ENCODE peak calls at places on chromosomes 2 and 18, in ten cellular contexts. U, F, E, G, S, C, R, Q, P and X are unnamed samples.

GRCh38 chr18:31950620-31951019 is 7.7 kb upstream of the TRAPPC8 start:
- DNase-seq in U (no peak), G (no peak), F (no peak), R (no peak), P (peak; percentile 26), E (no peak), S (no peak), C (no peak), Q (no peak), X (no peak)

GRCh38 chr2:191318729-191319078 is 73.5 kb downstream of the MYO1B start:
- DNase-seq in C (no peak), R (peak; percentile 86), F (no peak), G (no peak), U (no peak), P (peak; percentile 66), S (no peak), Q (peak; percentile 83), E (peak; percentile 85), X (no peak)

GRCh38 chr2:235171511-235172130 is 219.8 kb downstream of the SH3BP4 start:
- DNase-seq in P (no peak), F (no peak), S (no peak), G (no peak), E (peak; percentile 81), Q (peak; percentile 61), R (peak; percentile 55), U (no peak), C (no peak), X (no peak)

GRCh38 chr2:46796843-46797625 is 118.6 kb downstream of the MCFD2 start:
- DNase-seq in R (peak; percentile 69), C (no peak), Q (no peak), F (no peak), P (no peak), S (no peak), E (no peak), U (no peak), G (no peak), X (no peak)

GRCh38 chr2:208319403-208319802 is 53.3 kb downstream of the PIKFYVE start:
- DNase-seq in E (no peak), S (no peak), P (no peak), U (no peak), Q (no peak), F (no peak), G (no peak), C (no peak), R (no peak), X (no peak)

GRCh38 chr2:144460981-144461766 is 58.7 kb downstream of the ZEB2 start:
- DNase-seq in S (no peak), F (no peak), C (no peak), U (no peak), P (no peak), R (no peak), G (no peak), E (peak; percentile 86), Q (peak; percentile 86), X (peak; percentile 75)

GRCh38 chr2:111116843-111117665 is 3.7 kb upstream of the BCL2L11 start:
- DNase-seq in F (peak; percentile 67), Q (peak; percentile 79), R (peak; percentile 91), C (peak; percentile 82), G (peak; percentile 93), U (peak; percentile 81), P (peak; percentile 95), S (peak; percentile 89), E (peak; percentile 71), X (peak; percentile 52)

GRCh38 chr18:45730832-45731545 is 7.0 kb downstream of the SLC14A1 start:
- DNase-seq in G (no peak), E (peak; percentile 86), S (no peak), F (no peak), R (peak; percentile 34), C (no peak), Q (peak; percentile 67), P (no peak), U (no peak), X (no peak)

GRCh38 chr18:26971327-26971918 is 105.9 kb upstream of the AQP4 start:
- DNase-seq in F (no peak), P (no peak), R (no peak), S (no peak), E (no peak), C (no peak), Q (no peak), U (no peak), G (no peak), X (no peak)

GRCh38 chr2:75047189-75047812 is 88.9 kb downstream of the POLE4 start:
- DNase-seq in G (no peak), C (no peak), P (no peak), R (peak; percentile 49), F (no peak), S (no peak), Q (no peak), U (no peak), E (peak; percentile 79), X (no peak)

GRCh38 chr2:181411105-181411849 is 45.9 kb upstream of the ITGA4 start:
- DNase-seq in S (no peak), F (no peak), C (peak; percentile 100), Q (peak; percentile 12), P (peak; percentile 72), R (no peak), G (peak; percentile 22), E (no peak), U (no peak), X (no peak)

GRCh38 chr2:19993731-19994130 is 3.8 kb upstream of the WDR35 start:
- DNase-seq in G (no peak), S (no peak), E (peak; percentile 51), P (no peak), C (no peak), R (no peak), U (no peak), Q (peak; percentile 92), F (no peak), X (no peak)

DNA sequence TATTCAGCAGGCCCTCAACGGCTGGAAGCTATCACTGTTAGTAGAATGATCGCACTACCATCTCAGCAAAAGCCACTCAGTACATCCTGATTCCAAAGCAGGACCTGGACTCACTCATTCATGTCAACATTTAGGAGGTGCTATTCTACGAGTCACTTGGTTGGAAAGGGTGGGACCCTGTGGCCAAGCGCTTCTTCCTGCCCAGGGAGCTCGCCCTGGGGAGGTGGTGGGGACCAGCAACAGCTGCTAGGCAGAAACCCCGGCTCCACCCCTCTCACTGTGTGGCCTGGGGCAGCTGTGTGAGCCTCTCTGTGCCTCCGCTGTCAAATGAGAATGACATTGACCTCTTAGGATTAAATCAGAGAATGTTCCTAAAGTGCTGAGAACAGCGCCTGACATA is 231.4 kb downstream of the EIPR1 start:
- DNase-seq in S (no peak), G (no peak), Q (peak; percentile 8), C (peak; percentile 39), U (no peak), E (no peak), R (no peak), F (no peak), P (no peak), X (no peak)
- H3K4me1 ChIP-seq in S (no peaks in the 10 kb centered on the region), G (peaks cover 11% of the 10 kb centered on the region), Q (no peaks in the 10 kb centered on the region), C (peaks cover 63% of the 10 kb centered on the region), U (no peaks in the 10 kb centered on the region), E (no peaks in the 10 kb centered on the region), R (no peaks in the 10 kb centered on the region), F (no peaks in the 10 kb centered on the region), P (no peaks in the 10 kb centered on the region), X (no peaks in the 10 kb centered on the region)

DNA sequence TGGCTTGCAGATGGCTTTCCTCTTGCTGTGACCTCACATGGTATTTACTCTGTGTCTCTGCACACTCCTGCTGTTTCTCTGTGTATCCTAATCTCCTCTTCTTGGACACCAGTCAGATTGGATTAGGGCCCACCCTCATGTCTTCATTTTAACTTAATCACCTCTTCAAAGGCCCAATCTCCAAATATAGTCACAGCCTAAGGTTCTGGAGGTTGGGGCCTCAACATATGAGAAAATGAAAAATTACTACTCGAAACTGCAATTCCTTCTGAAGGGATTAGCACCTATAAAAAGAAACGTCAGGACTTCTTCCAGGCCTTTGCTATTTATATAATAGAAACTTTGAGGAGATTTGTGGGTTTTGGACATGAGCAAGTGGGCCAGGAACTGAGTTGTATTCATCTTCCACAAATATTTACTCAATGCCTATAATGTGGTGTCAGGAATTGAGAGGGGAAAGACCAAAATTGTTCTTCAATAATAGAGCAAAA is 269.9 kb upstream of the FN1 start:
- DNase-seq in G (no peak), C (no peak), R (no peak), E (peak; percentile 30), Q (peak; percentile 65), S (no peak), P (no peak), U (no peak), F (no peak), X (no peak)
- H3K4me1 ChIP-seq in G (no peaks in the 10 kb centered on the region), C (no peaks in the 10 kb centered on the region), R (peaks cover 15% of the 10 kb centered on the region), E (peaks cover 7% of the 10 kb centered on the region), Q (peaks cover 6% of the 10 kb centered on the region), S (peaks cover 4% of the 10 kb centered on the region), P (no peaks in the 10 kb centered on the region), U (peaks cover 16% of the 10 kb centered on the region), F (peaks cover 6% of the 10 kb centered on the region), X (peaks cover 7% of the 10 kb centered on the region)

DNA sequence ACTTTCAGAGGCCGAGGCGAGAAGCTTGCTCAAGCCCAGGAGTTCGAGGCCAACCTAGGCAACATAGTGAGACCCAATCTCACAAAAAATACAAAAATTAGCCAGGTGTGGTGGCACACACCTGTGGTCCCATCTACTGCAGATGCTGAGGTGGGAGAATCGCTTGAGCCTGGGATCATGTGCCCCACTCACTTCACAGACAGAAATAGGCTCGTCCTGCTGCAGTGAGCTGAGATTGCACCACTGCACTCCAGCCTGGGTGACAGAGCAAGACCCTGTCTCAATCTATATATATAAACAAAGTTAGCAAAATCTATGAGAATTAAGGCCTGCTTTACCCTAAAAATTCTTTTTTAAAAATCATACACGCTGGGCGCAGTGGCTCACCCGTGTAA is 50.8 kb downstream of the TEX44 start:
- DNase-seq in E (no peak), S (no peak), R (no peak), P (no peak), Q (no peak), C (peak; percentile 44), U (no peak), G (no peak), F (no peak), X (no peak)
- H3K4me1 ChIP-seq in E (peaks cover 13% of the 10 kb centered on the region), S (no peaks in the 10 kb centered on the region), R (peaks cover 49% of the 10 kb centered on the region), P (peaks cover 10% of the 10 kb centered on the region), Q (peaks cover 17% of the 10 kb centered on the region), C (peaks cover 38% of the 10 kb centered on the region), U (peaks cover 22% of the 10 kb centered on the region), G (no peaks in the 10 kb centered on the region), F (peaks cover 4% of the 10 kb centered on the region), X (peaks cover 32% of the 10 kb centered on the region)

GRCh38 chr2:36361396-36361795 is 5.8 kb downstream of the CRIM1 start:
- DNase-seq in R (peak; percentile 69), Q (no peak), C (no peak), G (no peak), S (no peak), F (no peak), P (no peak), U (no peak), E (no peak), X (no peak)

GRCh38 chr2:36360063-36360462 is 4.5 kb downstream of the CRIM1 start:
- DNase-seq in Q (no peak), S (no peak), F (no peak), R (no peak), E (no peak), G (no peak), C (no peak), U (no peak), P (no peak), X (no peak)

GRCh38 chr2:36359006-36359580 is 3.5 kb downstream of the CRIM1 start:
- DNase-seq in E (peak; percentile 48), C (peak; percentile 38), G (no peak), U (no peak), F (no peak), Q (peak; percentile 68), R (peak; percentile 66), P (no peak), S (no peak), X (no peak)

GRCh38 chr2:36362291-36362690 is 6.7 kb downstream of the CRIM1 start:
- DNase-seq in U (no peak), F (no peak), Q (peak; percentile 76), E (peak; percentile 79), P (no peak), G (no peak), C (no peak), R (peak; percentile 88), S (no peak), X (no peak)

GRCh38 chr2:36360834-36361233 is 5.3 kb downstream of the CRIM1 start:
- DNase-seq in S (no peak), P (no peak), F (no peak), U (no peak), C (no peak), R (no peak), E (no peak), G (no peak), Q (no peak), X (no peak)
- H3K4me1 ChIP-seq in S (peaks cover 15% of the 10 kb centered on the region), P (peaks cover 73% of the 10 kb centered on the region), F (peaks cover 14% of the 10 kb centered on the region), U (peaks cover 48% of the 10 kb centered on the region), C (peaks cover 17% of the 10 kb centered on the region), R (peaks cover 56% of the 10 kb centered on the region), E (peaks cover 35% of the 10 kb centered on the region), G (no peaks in the 10 kb centered on the region), Q (peaks cover 21% of the 10 kb centered on the region), X (no peaks in the 10 kb centered on the region)